ENCODE peak calls at places on chromosomes 11 and 22, in eight cellular contexts. D, I, E, P, M, X, Z and J are unnamed samples.

GRCh38 chr11:110903830-110904229 is 191.6 kb upstream of the ARHGAP20 start:
- DNase-seq in X (no peak), M (no peak), D (no peak), P (peak), E (no peak), Z (peak), I (no peak), J (peak)

GRCh38 chr22:44023404-44024287 is 456 bp upstream of the PARVB start:
- DNase-seq in X (peak), M (peak), Z (peak), P (peak), E (peak), I (no peak), D (peak), J (peak)

GRCh38 chr11:82718307-82718706 is 15.4 kb downstream of the FAM181B start:
- DNase-seq in E (no peak), Z (peak), M (peak), D (no peak), X (peak), P (peak), I (peak), J (peak)

GRCh38 chr11:12217879-12218278 is 107.5 kb downstream of the MICAL2 start:
- DNase-seq in I (no peak), P (no peak), M (no peak), D (no peak), X (no peak), Z (no peak), E (no peak), J (no peak)

GRCh38 chr11:125373426-125374391 is 122.4 kb downstream of the FEZ1 start:
- DNase-seq in D (no peak), Z (peak), E (no peak), I (no peak), M (no peak), X (no peak), P (peak), J (no peak)

GRCh38 chr22:27880778-27881394 is 38.2 kb downstream of the PITPNB start:
- DNase-seq in I (peak), D (no peak), Z (peak), P (peak), X (no peak), M (peak), E (no peak), J (peak)

GRCh38 chr11:36304349-36304748 is 8.3 kb downstream of the PRR5L start:
- DNase-seq in Z (peak), D (no peak), M (no peak), P (no peak), X (no peak), I (no peak), E (no peak), J (peak)

GRCh38 chr11:131235328-131236298 is 134.8 kb upstream of the NTM start:
- DNase-seq in I (no peak), M (no peak), X (peak), Z (no peak), D (no peak), P (no peak), E (no peak), J (no peak)

GRCh38 chr11:35083181-35084061 is 55.5 kb upstream of the CD44 start:
- DNase-seq in D (peak), M (peak), E (peak), Z (peak), P (peak), X (no peak), I (peak), J (peak)

GRCh38 chr11:33234397-33235168 is 22.6 kb upstream of the HIPK3 start:
- DNase-seq in X (no peak), Z (peak), P (peak), I (no peak), D (no peak), E (no peak), M (no peak), J (no peak)

GRCh38 chr11:90919332-90919731 is 696.5 kb upstream of the CHORDC1 start:
- DNase-seq in M (no peak), X (no peak), D (no peak), P (no peak), E (no peak), I (no peak), Z (no peak), J (no peak)

GRCh38 chr11:12602421-12602820 is 71.8 kb upstream of the TEAD1 start:
- DNase-seq in X (no peak), Z (no peak), E (no peak), P (no peak), I (no peak), M (no peak), D (no peak), J (peak)

GRCh38 chr11:74268451-74268850 is 43.0 kb downstream of the P4HA3 start:
- DNase-seq in I (no peak), E (no peak), Z (no peak), P (no peak), M (no peak), X (no peak), D (no peak), J (no peak)

GRCh38 chr11:19345519-19345847 is 104.7 kb upstream of the E2F8 start:
- DNase-seq in M (peak), I (no peak), P (peak), Z (no peak), D (no peak), X (peak), E (peak), J (peak)

GRCh38 chr22:20615533-20616450 is 108.4 kb downstream of the MED15 start:
- DNase-seq in P (no peak), M (no peak), D (no peak), Z (no peak), E (no peak), I (no peak), X (no peak), J (no peak)

GRCh38 chr11:36091256-36091811 is 147.5 kb downstream of the LDLRAD3 start:
- DNase-seq in E (no peak), Z (peak), P (peak), X (no peak), D (no peak), I (peak), M (no peak), J (peak)

GRCh38 chr11:90997241-90997640 is 774.4 kb upstream of the CHORDC1 start:
- DNase-seq in E (no peak), M (no peak), I (no peak), D (no peak), P (no peak), Z (no peak), X (no peak), J (no peak)

GRCh38 chr22:46083383-46084350 is 66.7 kb upstream of the PPARA start:
- DNase-seq in P (no peak), D (peak), I (no peak), Z (no peak), X (no peak), E (no peak), M (no peak), J (no peak)

GRCh38 chr11:9565822-9566560 is 7.5 kb upstream of the WEE1 start:
- DNase-seq in P (peak), X (peak), E (peak), I (peak), M (peak), Z (peak), D (no peak), J (peak)

GRCh38 chr22:46102159-46102558 is 48.2 kb upstream of the PPARA start:
- DNase-seq in Z (no peak), M (no peak), I (no peak), P (no peak), D (no peak), X (no peak), E (no peak), J (no peak)

GRCh38 chr11:11391796-11392195 is 38.7 kb upstream of the CSNK2A3 start:
- DNase-seq in Z (peak), I (peak), X (no peak), D (no peak), P (peak), M (no peak), E (no peak), J (peak)

GRCh38 chr11:122617926-122618325 is 37.6 kb upstream of the UBASH3B start:
- DNase-seq in X (no peak), Z (no peak), M (no peak), I (no peak), D (no peak), E (no peak), P (no peak), J (no peak)

GRCh38 chr11:122617297-122617696 is 38.2 kb upstream of the UBASH3B start:
- DNase-seq in Z (peak), P (no peak), E (no peak), D (no peak), M (no peak), I (no peak), X (no peak), J (no peak)

GRCh38 chr11:122612123-122612824 is 43.2 kb upstream of the UBASH3B start:
- DNase-seq in M (no peak), Z (no peak), I (no peak), D (no peak), E (no peak), X (no peak), P (no peak), J (no peak)
- TF ChIP-seq CTCF in M (no peak), Z (no peak), I (no peak), D (no peak), E (no peak), X (no peak), P (no peak), J (no peak)

DNA sequence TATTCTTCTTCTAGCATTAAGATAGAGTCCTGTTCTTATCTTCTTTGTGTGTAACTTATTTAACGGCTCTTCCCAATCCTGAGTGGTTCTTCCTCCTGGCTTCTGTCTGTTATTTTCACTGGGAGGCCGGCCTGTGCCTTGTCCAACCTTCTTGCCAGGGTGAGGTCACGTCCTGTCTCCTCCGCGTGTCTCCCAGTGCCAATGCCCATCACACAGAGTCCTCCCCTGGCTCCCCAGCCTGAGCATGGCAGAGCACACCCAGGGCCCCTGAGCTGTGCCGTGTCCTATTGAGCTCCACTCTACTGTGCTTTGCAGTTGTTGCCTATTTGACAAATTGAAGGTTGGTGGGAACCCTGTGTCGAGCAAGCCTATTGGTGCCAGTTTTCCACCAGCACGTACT is 487.3 kb downstream of the BRD1 start:
- DNase-seq in Z (no peak), I (no peak), M (no peak), E (peak), P (no peak), X (no peak), D (peak), J (no peak)
- TF ChIP-seq CTCF in Z (no peak), I (no peak), M (no peak), E (no peak), P (no peak), X (no peak), D (no peak), J (no peak)

GRCh38 chr11:102664001-102664752 is 39.0 kb upstream of the MMP20 start:
- DNase-seq in M (no peak), D (no peak), E (no peak), P (peak), X (peak), I (no peak), Z (no peak), J (no peak)

GRCh38 chr11:102662607-102663006 is 37.5 kb upstream of the MMP20 start:
- DNase-seq in D (no peak), P (no peak), I (no peak), X (no peak), E (no peak), Z (no peak), M (no peak), J (no peak)

GRCh38 chr11:102661040-102661439 is 35.9 kb upstream of the MMP20 start:
- DNase-seq in D (no peak), E (no peak), M (no peak), X (no peak), Z (no peak), I (no peak), P (no peak), J (no peak)

GRCh38 chr11:102669664-102670063 is 35.9 kb downstream of the MMP27 start:
- DNase-seq in P (no peak), D (no peak), X (no peak), I (no peak), Z (peak), E (no peak), M (no peak), J (no peak)

GRCh38 chr11:102666331-102666957 is 39.1 kb downstream of the MMP27 start:
- DNase-seq in M (peak), Z (peak), P (peak), D (no peak), I (peak), E (no peak), X (no peak), J (peak)
- TF ChIP-seq CTCF in M (peak), Z (peak), P (peak), D (peak), I (peak), E (peak), X (peak), J (peak)

DNA sequence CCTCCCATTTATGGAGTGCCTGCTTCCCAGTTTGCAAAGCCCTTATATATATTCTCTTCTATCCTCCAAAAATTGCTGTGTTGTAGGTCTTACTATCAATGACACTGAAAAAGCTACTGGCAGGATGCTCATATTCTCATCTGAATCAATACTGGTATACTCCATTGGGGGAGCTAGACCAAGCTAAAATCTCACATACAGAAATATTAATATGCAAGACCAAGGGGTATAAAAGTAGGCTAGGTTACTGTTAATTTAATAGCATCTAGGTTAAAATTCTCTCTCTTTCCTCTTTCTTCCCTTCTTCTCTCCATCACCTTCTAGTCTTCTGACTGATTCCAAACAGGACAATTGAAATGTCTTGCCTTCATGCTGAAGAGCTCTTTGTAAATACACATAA is 17.1 kb upstream of the BDNF start:
- DNase-seq in E (no peak), D (no peak), Z (no peak), P (peak), I (no peak), X (no peak), M (no peak), J (no peak)
- TF ChIP-seq CTCF in E (no peak), D (no peak), Z (peak), P (peak), I (peak), X (no peak), M (no peak), J (peak)